ENCODE peak calls at places on chromosome 17, in ten cellular contexts. One of them, this sample, is unnamed.

GRCh38 chr17:59069856-59070255 is 36.8 kb downstream of the TRIM37 start:
- DNase-seq in HCT116: no peak
- DNase-seq in left ventricle myocardium inferior: no peak
- DNase-seq in NCI-H510A treated with DMSO at 0.1 percent for 48 hours: no peak
- DNase-seq in AG09309: no peak
- DNase-seq in B cell: no peak
- DNase-seq in GM04504: no peak
- DNase-seq in CD8-positive, alpha-beta memory T cell: no peak
- DNase-seq in glutamatergic neuron: no peak
- DNase-seq in posterior cingulate gyrus: no peak
- DNase-seq in this sample: no peak

GRCh38 chr17:42514279-42514678 is 21.8 kb upstream of the NAGLU start:
- DNase-seq in glutamatergic neuron: no peak
- DNase-seq in NCI-H510A treated with DMSO at 0.1 percent for 48 hours: no peak
- DNase-seq in AG09309: no peak
- DNase-seq in posterior cingulate gyrus: no peak
- DNase-seq in CD8-positive, alpha-beta memory T cell: no peak
- DNase-seq in left ventricle myocardium inferior: no peak
- DNase-seq in B cell: no peak
- DNase-seq in HCT116: no peak
- DNase-seq in GM04504: no peak
- DNase-seq in this sample: no peak

GRCh38 chr17:50501054-50501453 is 7.2 kb upstream of the MYCBPAP start:
- DNase-seq in CD8-positive, alpha-beta memory T cell: no peak
- DNase-seq in posterior cingulate gyrus: no peak
- DNase-seq in glutamatergic neuron: peak
- DNase-seq in AG09309: no peak
- DNase-seq in NCI-H510A treated with DMSO at 0.1 percent for 48 hours: peak
- DNase-seq in HCT116: peak
- DNase-seq in B cell: peak
- DNase-seq in left ventricle myocardium inferior: no peak
- DNase-seq in GM04504: no peak
- DNase-seq in this sample: no peak

GRCh38 chr17:57985675-57985974 is 2.4 kb downstream of the VEZF1 start:
- DNase-seq in AG09309: no peak
- DNase-seq in glutamatergic neuron: no peak
- DNase-seq in GM04504: no peak
- DNase-seq in NCI-H510A treated with DMSO at 0.1 percent for 48 hours: no peak
- DNase-seq in CD8-positive, alpha-beta memory T cell: no peak
- DNase-seq in posterior cingulate gyrus: no peak
- DNase-seq in B cell: no peak
- DNase-seq in left ventricle myocardium inferior: no peak
- DNase-seq in HCT116: no peak
- DNase-seq in this sample: no peak

GRCh38 chr17:35740997-35741931 is 9.8 kb downstream of the RASL10B start:
- DNase-seq in glutamatergic neuron: peak
- DNase-seq in left ventricle myocardium inferior: no peak
- DNase-seq in B cell: no peak
- DNase-seq in posterior cingulate gyrus: no peak
- DNase-seq in CD8-positive, alpha-beta memory T cell: no peak
- DNase-seq in AG09309: no peak
- DNase-seq in GM04504: no peak
- DNase-seq in HCT116: no peak
- DNase-seq in NCI-H510A treated with DMSO at 0.1 percent for 48 hours: no peak
- DNase-seq in this sample: no peak

GRCh38 chr17:57296231-57296630 is 39.9 kb downstream of the MSI2 start:
- DNase-seq in glutamatergic neuron: no peak
- DNase-seq in posterior cingulate gyrus: no peak
- DNase-seq in GM04504: no peak
- DNase-seq in AG09309: no peak
- DNase-seq in B cell: no peak
- DNase-seq in NCI-H510A treated with DMSO at 0.1 percent for 48 hours: peak
- DNase-seq in HCT116: no peak
- DNase-seq in left ventricle myocardium inferior: no peak
- DNase-seq in CD8-positive, alpha-beta memory T cell: no peak
- DNase-seq in this sample: no peak

GRCh38 chr17:299546-299945 is 53.1 kb downstream of the RPH3AL start:
- DNase-seq in CD8-positive, alpha-beta memory T cell: no peak
- DNase-seq in posterior cingulate gyrus: no peak
- DNase-seq in HCT116: no peak
- DNase-seq in B cell: no peak
- DNase-seq in AG09309: no peak
- DNase-seq in NCI-H510A treated with DMSO at 0.1 percent for 48 hours: no peak
- DNase-seq in GM04504: no peak
- DNase-seq in glutamatergic neuron: no peak
- DNase-seq in left ventricle myocardium inferior: no peak
- DNase-seq in this sample: no peak

GRCh38 chr17:20852541-20853370 is 190.1 kb downstream of the USP22 start:
- DNase-seq in NCI-H510A treated with DMSO at 0.1 percent for 48 hours: peak
- DNase-seq in glutamatergic neuron: peak
- DNase-seq in B cell: no peak
- DNase-seq in posterior cingulate gyrus: peak
- DNase-seq in left ventricle myocardium inferior: peak
- DNase-seq in GM04504: no peak
- DNase-seq in CD8-positive, alpha-beta memory T cell: no peak
- DNase-seq in AG09309: no peak
- DNase-seq in HCT116: no peak
- DNase-seq in this sample: no peak

GRCh38 chr17:58176200-58176599 is 9.4 kb downstream of the OR4D2 start:
- DNase-seq in left ventricle myocardium inferior: no peak
- DNase-seq in NCI-H510A treated with DMSO at 0.1 percent for 48 hours: no peak
- DNase-seq in glutamatergic neuron: no peak
- DNase-seq in B cell: no peak
- DNase-seq in CD8-positive, alpha-beta memory T cell: no peak
- DNase-seq in GM04504: no peak
- DNase-seq in HCT116: no peak
- DNase-seq in posterior cingulate gyrus: no peak
- DNase-seq in AG09309: no peak
- DNase-seq in this sample: no peak

GRCh38 chr17:13079010-13079409 is 61.2 kb upstream of the ELAC2 start:
- DNase-seq in left ventricle myocardium inferior: no peak
- DNase-seq in AG09309: no peak
- DNase-seq in NCI-H510A treated with DMSO at 0.1 percent for 48 hours: no peak
- DNase-seq in CD8-positive, alpha-beta memory T cell: no peak
- DNase-seq in posterior cingulate gyrus: no peak
- DNase-seq in glutamatergic neuron: no peak
- DNase-seq in HCT116: no peak
- DNase-seq in GM04504: no peak
- DNase-seq in B cell: no peak
- DNase-seq in this sample: no peak

GRCh38 chr17:14211778-14212177 is 24.9 kb downstream of the CDRT15 start:
- DNase-seq in B cell: peak
- DNase-seq in glutamatergic neuron: no peak
- DNase-seq in AG09309: no peak
- DNase-seq in CD8-positive, alpha-beta memory T cell: peak
- DNase-seq in GM04504: no peak
- DNase-seq in HCT116: no peak
- DNase-seq in left ventricle myocardium inferior: peak
- DNase-seq in posterior cingulate gyrus: no peak
- DNase-seq in NCI-H510A treated with DMSO at 0.1 percent for 48 hours: no peak
- DNase-seq in this sample: no peak

GRCh38 chr17:9199474-9200196 is 178.3 kb downstream of the NTN1 start:
- DNase-seq in B cell: no peak
- DNase-seq in left ventricle myocardium inferior: peak
- DNase-seq in glutamatergic neuron: no peak
- DNase-seq in posterior cingulate gyrus: no peak
- DNase-seq in NCI-H510A treated with DMSO at 0.1 percent for 48 hours: no peak
- DNase-seq in GM04504: no peak
- DNase-seq in HCT116: no peak
- DNase-seq in AG09309: no peak
- DNase-seq in CD8-positive, alpha-beta memory T cell: no peak
- DNase-seq in this sample: no peak

GRCh38 chr17:39225974-39226683 is 384 bp upstream of the STAC2 start:
- DNase-seq in NCI-H510A treated with DMSO at 0.1 percent for 48 hours: peak
- DNase-seq in AG09309: no peak
- DNase-seq in CD8-positive, alpha-beta memory T cell: peak
- DNase-seq in glutamatergic neuron: peak
- DNase-seq in HCT116: no peak
- DNase-seq in GM04504: no peak
- DNase-seq in left ventricle myocardium inferior: peak
- DNase-seq in B cell: peak
- DNase-seq in posterior cingulate gyrus: no peak
- DNase-seq in this sample: no peak

GRCh38 chr17:31582151-31582907 is 190.9 kb downstream of the RAB11FIP4 start:
- DNase-seq in AG09309: no peak
- DNase-seq in posterior cingulate gyrus: no peak
- DNase-seq in NCI-H510A treated with DMSO at 0.1 percent for 48 hours: no peak
- DNase-seq in glutamatergic neuron: no peak
- DNase-seq in B cell: peak
- DNase-seq in GM04504: no peak
- DNase-seq in left ventricle myocardium inferior: peak
- DNase-seq in CD8-positive, alpha-beta memory T cell: no peak
- DNase-seq in HCT116: no peak
- DNase-seq in this sample: peak

GRCh38 chr17:4160294-4160859 is 17.4 kb downstream of the CYB5D2 start:
- DNase-seq in AG09309: no peak
- DNase-seq in left ventricle myocardium inferior: no peak
- DNase-seq in glutamatergic neuron: no peak
- DNase-seq in posterior cingulate gyrus: no peak
- DNase-seq in CD8-positive, alpha-beta memory T cell: no peak
- DNase-seq in HCT116: no peak
- DNase-seq in B cell: no peak
- DNase-seq in GM04504: no peak
- DNase-seq in NCI-H510A treated with DMSO at 0.1 percent for 48 hours: no peak
- DNase-seq in this sample: no peak

GRCh38 chr17:79781691-79782575 is 4.0 kb downstream of the CBX2 start:
- DNase-seq in posterior cingulate gyrus: no peak
- DNase-seq in NCI-H510A treated with DMSO at 0.1 percent for 48 hours: no peak
- DNase-seq in GM04504: no peak
- DNase-seq in left ventricle myocardium inferior: no peak
- DNase-seq in HCT116: no peak
- DNase-seq in glutamatergic neuron: no peak
- DNase-seq in B cell: no peak
- DNase-seq in CD8-positive, alpha-beta memory T cell: no peak
- DNase-seq in AG09309: no peak
- DNase-seq in this sample: no peak

GRCh38 chr17:79691931-79692330 is 38.8 kb upstream of the ENPP7 start:
- DNase-seq in glutamatergic neuron: no peak
- DNase-seq in B cell: no peak
- DNase-seq in posterior cingulate gyrus: no peak
- DNase-seq in AG09309: no peak
- DNase-seq in left ventricle myocardium inferior: peak
- DNase-seq in CD8-positive, alpha-beta memory T cell: no peak
- DNase-seq in GM04504: no peak
- DNase-seq in NCI-H510A treated with DMSO at 0.1 percent for 48 hours: no peak
- DNase-seq in HCT116: no peak
- DNase-seq in this sample: peak

GRCh38 chr17:37752482-37752881 is 7.6 kb upstream of the HNF1B start:
- DNase-seq in posterior cingulate gyrus: no peak
- DNase-seq in left ventricle myocardium inferior: no peak
- DNase-seq in HCT116: no peak
- DNase-seq in glutamatergic neuron: no peak
- DNase-seq in NCI-H510A treated with DMSO at 0.1 percent for 48 hours: no peak
- DNase-seq in GM04504: peak
- DNase-seq in AG09309: peak
- DNase-seq in B cell: no peak
- DNase-seq in CD8-positive, alpha-beta memory T cell: no peak
- DNase-seq in this sample: no peak

GRCh38 chr17:80918731-80919130 is 72.9 kb upstream of the CHMP6 start:
- DNase-seq in glutamatergic neuron: no peak
- DNase-seq in B cell: no peak
- DNase-seq in left ventricle myocardium inferior: no peak
- DNase-seq in HCT116: no peak
- DNase-seq in GM04504: no peak
- DNase-seq in AG09309: no peak
- DNase-seq in CD8-positive, alpha-beta memory T cell: no peak
- DNase-seq in posterior cingulate gyrus: no peak
- DNase-seq in NCI-H510A treated with DMSO at 0.1 percent for 48 hours: no peak
- DNase-seq in this sample: no peak

GRCh38 chr17:1515640-1516402 is 591 bp downstream of the INPP5K start:
- DNase-seq in glutamatergic neuron: no peak
- DNase-seq in HCT116: peak
- DNase-seq in posterior cingulate gyrus: no peak
- DNase-seq in left ventricle myocardium inferior: no peak
- DNase-seq in GM04504: peak
- DNase-seq in AG09309: peak
- DNase-seq in CD8-positive, alpha-beta memory T cell: peak
- DNase-seq in NCI-H510A treated with DMSO at 0.1 percent for 48 hours: peak
- DNase-seq in B cell: peak
- DNase-seq in this sample: peak

GRCh38 chr17:31248986-31249385 is 48.1 kb downstream of the OMG start:
- DNase-seq in HCT116: no peak
- DNase-seq in GM04504: no peak
- DNase-seq in B cell: no peak
- DNase-seq in posterior cingulate gyrus: no peak
- DNase-seq in left ventricle myocardium inferior: no peak
- DNase-seq in CD8-positive, alpha-beta memory T cell: no peak
- DNase-seq in AG09309: peak
- DNase-seq in glutamatergic neuron: no peak
- DNase-seq in NCI-H510A treated with DMSO at 0.1 percent for 48 hours: no peak
- DNase-seq in this sample: no peak

GRCh38 chr17:8608001-8608400 is 22.5 kb downstream of the MYH10 start:
- DNase-seq in AG09309: no peak
- DNase-seq in B cell: no peak
- DNase-seq in left ventricle myocardium inferior: no peak
- DNase-seq in GM04504: no peak
- DNase-seq in posterior cingulate gyrus: no peak
- DNase-seq in HCT116: no peak
- DNase-seq in CD8-positive, alpha-beta memory T cell: no peak
- DNase-seq in glutamatergic neuron: no peak
- DNase-seq in NCI-H510A treated with DMSO at 0.1 percent for 48 hours: no peak
- DNase-seq in this sample: no peak

GRCh38 chr17:37025847-37026533 is 77.2 kb downstream of the AATF start:
- DNase-seq in glutamatergic neuron: no peak
- DNase-seq in HCT116: no peak
- DNase-seq in AG09309: no peak
- DNase-seq in GM04504: no peak
- DNase-seq in posterior cingulate gyrus: no peak
- DNase-seq in CD8-positive, alpha-beta memory T cell: no peak
- DNase-seq in NCI-H510A treated with DMSO at 0.1 percent for 48 hours: no peak
- DNase-seq in B cell: no peak
- DNase-seq in left ventricle myocardium inferior: no peak
- DNase-seq in this sample: no peak

GRCh38 chr17:47980516-47980915 is 9.6 kb downstream of the CDK5RAP3 start:
- DNase-seq in GM04504: no peak
- DNase-seq in left ventricle myocardium inferior: no peak
- DNase-seq in glutamatergic neuron: no peak
- DNase-seq in posterior cingulate gyrus: no peak
- DNase-seq in AG09309: no peak
- DNase-seq in HCT116: no peak
- DNase-seq in CD8-positive, alpha-beta memory T cell: no peak
- DNase-seq in B cell: no peak
- DNase-seq in NCI-H510A treated with DMSO at 0.1 percent for 48 hours: no peak
- DNase-seq in this sample: no peak

GRCh38 chr17:46071796-46072195 is 72.7 kb downstream of the STH start:
- DNase-seq in left ventricle myocardium inferior: no peak
- DNase-seq in CD8-positive, alpha-beta memory T cell: no peak
- DNase-seq in NCI-H510A treated with DMSO at 0.1 percent for 48 hours: no peak
- DNase-seq in B cell: no peak
- DNase-seq in HCT116: no peak
- DNase-seq in AG09309: no peak
- DNase-seq in GM04504: no peak
- DNase-seq in glutamatergic neuron: no peak
- DNase-seq in posterior cingulate gyrus: no peak
- DNase-seq in this sample: no peak

GRCh38 chr17:42287305-42288077 is 807 bp upstream of the STAT5A start:
- DNase-seq in HCT116: no peak
- DNase-seq in posterior cingulate gyrus: peak
- DNase-seq in NCI-H510A treated with DMSO at 0.1 percent for 48 hours: no peak
- DNase-seq in CD8-positive, alpha-beta memory T cell: peak
- DNase-seq in GM04504: no peak
- DNase-seq in AG09309: no peak
- DNase-seq in B cell: peak
- DNase-seq in glutamatergic neuron: no peak
- DNase-seq in left ventricle myocardium inferior: peak
- DNase-seq in this sample: peak

GRCh38 chr17:82317394-82318168 is at the start of gene CD7:
- DNase-seq in HCT116: no peak
- DNase-seq in B cell: no peak
- DNase-seq in glutamatergic neuron: peak
- DNase-seq in AG09309: no peak
- DNase-seq in left ventricle myocardium inferior: no peak
- DNase-seq in CD8-positive, alpha-beta memory T cell: peak
- DNase-seq in GM04504: no peak
- DNase-seq in posterior cingulate gyrus: no peak
- DNase-seq in NCI-H510A treated with DMSO at 0.1 percent for 48 hours: no peak
- DNase-seq in this sample: no peak

GRCh38 chr17:39903158-39903884 is 15.1 kb downstream of the GSDMB start:
- DNase-seq in AG09309: no peak
- DNase-seq in glutamatergic neuron: no peak
- DNase-seq in posterior cingulate gyrus: no peak
- DNase-seq in left ventricle myocardium inferior: no peak
- DNase-seq in B cell: no peak
- DNase-seq in HCT116: no peak
- DNase-seq in GM04504: no peak
- DNase-seq in NCI-H510A treated with DMSO at 0.1 percent for 48 hours: no peak
- DNase-seq in CD8-positive, alpha-beta memory T cell: no peak
- DNase-seq in this sample: no peak